ENCODE peak calls at places on chromosomes 16 and 17, in eight cellular contexts. O is substantia nigra; P is pancreas; W is stimulated activated CD4-positive, alpha-beta T cell treated with anti-CD3 and anti-CD28 coated beads, TNF-alpha, amount 100 ng/mL, for 4 hours; T is neural crest cell; C is NCI-H1436; R is activated T-cell treated with anti-CD3 and anti-CD28 coated beads for 1 hour; Y is left cardiac atrium. K is an unnamed sample.

GRCh38 chr16:16991711-16992110 is 479.0 kb downstream of the XYLT1 start:
- DNase-seq in O (no peak), T (no peak), Y (no peak), C (no peak), W (no peak), R (no peak), P (no peak), K (no peak)

GRCh38 chr16:89422527-89422904 is 67.8 kb downstream of the ANKRD11 start:
- DNase-seq in W (no peak), P (no peak), T (no peak), C (no peak), Y (no peak), O (no peak), R (no peak), K (no peak)

GRCh38 chr17:7993972-7994589 is 8.3 kb upstream of the GUCY2D start:
- DNase-seq in R (no peak), Y (no peak), P (no peak), W (no peak), C (no peak), O (no peak), T (no peak), K (no peak)

GRCh38 chr17:4939554-4939803 is 367 bp downstream of the SLC25A11 start:
- DNase-seq in O (no peak), P (peak), C (no peak), W (no peak), T (peak), R (no peak), Y (peak), K (no peak)

GRCh38 chr16:31870809-31871208 is 2.8 kb upstream of the ZNF267 start:
- DNase-seq in R (no peak), C (no peak), T (no peak), W (no peak), Y (no peak), P (no peak), O (no peak), K (no peak)

GRCh38 chr16:85809645-85810044 is 10.2 kb downstream of the COX4I1 start:
- DNase-seq in C (no peak), R (no peak), P (no peak), Y (no peak), W (no peak), T (no peak), O (no peak), K (no peak)

GRCh38 chr16:70579648-70580630 is 56.3 kb downstream of the SF3B3 start:
- DNase-seq in O (no peak), T (no peak), W (no peak), R (no peak), C (no peak), P (no peak), Y (peak), K (no peak)

GRCh38 chr16:28478511-28479180 is 6.5 kb upstream of the NPIPB7 start:
- DNase-seq in T (no peak), C (no peak), W (no peak), R (no peak), P (peak), O (no peak), Y (no peak), K (no peak)

GRCh38 chr16:67277294-67277998 is 1.9 kb upstream of the PLEKHG4 start:
- DNase-seq in O (no peak), P (no peak), W (no peak), C (no peak), T (no peak), R (no peak), Y (peak), K (no peak)

GRCh38 chr17:59804910-59805381 is 87.8 kb downstream of the TUBD1 start:
- DNase-seq in Y (no peak), C (peak), P (no peak), O (no peak), T (no peak), R (no peak), W (no peak), K (no peak)

GRCh38 chr16:3734758-3735221 is 17.5 kb upstream of the TRAP1 start:
- DNase-seq in W (no peak), Y (no peak), O (no peak), P (no peak), T (no peak), C (no peak), R (no peak), K (no peak)

GRCh38 chr16:79415983-79416641 is 184.4 kb downstream of the MAF start:
- DNase-seq in C (no peak), R (no peak), P (no peak), Y (no peak), T (no peak), W (no peak), O (no peak), K (no peak)

GRCh38 chr16:70018254-70018653 is 67.1 kb downstream of the CLEC18A start:
- DNase-seq in R (peak), P (no peak), C (no peak), T (no peak), O (no peak), Y (no peak), W (no peak), K (peak)

K was measured in CD8-positive, alpha-beta T cell.